ENCODE peak calls at places on chromosomes 2 and 18, in five cellular contexts. E, B, O, N and R are unnamed samples.

GRCh38 chr2:163044116-163044515 is 205.5 kb upstream of the KCNH7 start:
- DNase-seq in E (no peak), B (no peak), O (no peak), N (no peak), R (no peak)

GRCh38 chr2:23029111-23029510 is 355.9 kb upstream of the KLHL29 start:
- DNase-seq in E (no peak), B (no peak), O (no peak), N (peak; percentile 33), R (no peak)

GRCh38 chr2:222280795-222281194 is 18.0 kb downstream of the PAX3 start:
- DNase-seq in E (no peak), B (no peak), O (no peak), N (no peak), R (no peak)

GRCh38 chr18:22434973-22435608 is 17.4 kb upstream of the CTAGE1 start:
- DNase-seq in E (no peak), B (no peak), O (no peak), N (no peak), R (no peak)

GRCh38 chr2:25377822-25378421 is 36.2 kb upstream of the DNMT3A start:
- DNase-seq in E (no peak), B (no peak), O (no peak), N (peak; percentile 10), R (no peak)

GRCh38 chr2:118246726-118247125 is 158.5 kb downstream of the INSIG2 start:
- DNase-seq in E (peak; percentile 45), B (no peak), O (no peak), N (no peak), R (no peak)

GRCh38 chr2:220779918-220780317 is 792.2 kb downstream of the EPHA4 start:
- DNase-seq in E (no peak), B (no peak), O (no peak), N (no peak), R (no peak)

GRCh38 chr2:147273106-147273505 is 571.7 kb upstream of the ACVR2A start:
- DNase-seq in E (no peak), B (peak; percentile 64), O (no peak), N (no peak), R (no peak)

GRCh38 chr2:88131201-88131998 is 3.5 kb upstream of the FABP1 start:
- DNase-seq in E (no peak), B (no peak), O (no peak), N (no peak), R (no peak)

GRCh38 chr2:8376603-8377423 is 305.0 kb upstream of the ID2 start:
- DNase-seq in E (no peak), B (no peak), O (no peak), N (no peak), R (no peak)

GRCh38 chr18:26813043-26813442 is 52.5 kb downstream of the AQP4 start:
- DNase-seq in E (no peak), B (no peak), O (no peak), N (peak; percentile 67), R (no peak)

GRCh38 chr2:17879913-17880274 is 1.4 kb downstream of the KCNS3 start:
- DNase-seq in E (no peak), B (peak; percentile 71), O (no peak), N (no peak), R (no peak)

GRCh38 chr2:25041307-25041927 is 459 bp upstream of the EFR3B start:
- DNase-seq in E (peak; percentile 47), B (peak; percentile 71), O (peak; percentile 17), N (peak; percentile 89), R (peak; percentile 51)

GRCh38 chr2:57881998-57882884 is 164.4 kb upstream of the VRK2 start:
- DNase-seq in E (no peak), B (peak; percentile 81), O (no peak), N (no peak), R (no peak)

GRCh38 chr18:42141439-42141838 is 186.4 kb downstream of the PIK3C3 start:
- DNase-seq in E (no peak), B (no peak), O (no peak), N (peak; percentile 71), R (no peak)

GRCh38 chr2:100588071-100588786 is 25.4 kb downstream of the PDCL3 start:
- DNase-seq in E (no peak), B (peak; percentile 50), O (no peak), N (no peak), R (peak; percentile 52)

GRCh38 chr2:3446381-3446780 is 66.9 kb downstream of the TRAPPC12 start:
- DNase-seq in E (no peak), B (no peak), O (no peak), N (no peak), R (no peak)

GRCh38 chr2:145088733-145089132 is 568.8 kb upstream of the ZEB2 start:
- DNase-seq in E (no peak), B (no peak), O (no peak), N (peak; percentile 27), R (no peak)

GRCh38 chr18:59631583-59632181 is 65.5 kb downstream of the CCBE1 start:
- DNase-seq in E (no peak), B (no peak), O (no peak), N (peak; percentile 37), R (no peak)

GRCh38 chr2:237232166-237232565 is 146.5 kb downstream of the COPS8 start:
- DNase-seq in E (no peak), B (no peak), O (no peak), N (no peak), R (no peak)

GRCh38 chr2:101983928-101984327 is 7.8 kb upstream of the IL1R2 start:
- DNase-seq in E (no peak), B (no peak), O (no peak), N (no peak), R (no peak)

GRCh38 chr2:74764429-74765272 is 69.3 kb upstream of the HK2 start:
- DNase-seq in E (no peak), B (no peak), O (no peak), N (no peak), R (no peak)

GRCh38 chr2:27494284-27494943 is 586 bp downstream of the FNDC4 start:
- DNase-seq in E (peak; percentile 18), B (no peak), O (no peak), N (peak; percentile 33), R (peak; percentile 20)

GRCh38 chr18:76857476-76857875 is 35.1 kb downstream of the ZNF236 start:
- DNase-seq in E (no peak), B (no peak), O (no peak), N (no peak), R (no peak)

GRCh38 chr18:9117980-9118841 is 15.7 kb downstream of the NDUFV2 start:
- DNase-seq in E (no peak), B (no peak), O (no peak), N (no peak), R (peak; percentile 43)

GRCh38 chr2:231761735-231762134 is 19.3 kb downstream of the PDE6D start:
- DNase-seq in E (no peak), B (no peak), O (no peak), N (no peak), R (no peak)

GRCh38 chr2:183740241-183740640 is 616.0 kb downstream of the NUP35 start:
- DNase-seq in E (no peak), B (no peak), O (no peak), N (no peak), R (no peak)

GRCh38 chr2:152890746-152891145 is 172.3 kb downstream of the ARL6IP6 start:
- DNase-seq in E (no peak), B (no peak), O (no peak), N (no peak), R (no peak)

GRCh38 chr2:15979051-15979758 is 38.9 kb downstream of the MYCN start:
- DNase-seq in E (no peak), B (no peak), O (no peak), N (no peak), R (no peak)

GRCh38 chr2:110903548-110903947 is 171.2 kb downstream of the ACOXL start:
- DNase-seq in E (no peak), B (no peak), O (no peak), N (no peak), R (no peak)

GRCh38 chr18:45566025-45566740 is 49.1 kb upstream of the SLC14A2 start:
- DNase-seq in E (peak; percentile 42), B (no peak), O (no peak), N (no peak), R (no peak)

GRCh38 chr2:127537644-127538043 is 2.2 kb downstream of the MYO7B start:
- DNase-seq in E (no peak), B (peak; percentile 16), O (no peak), N (no peak), R (no peak)

GRCh38 chr2:127535422-127535901 is at the start of gene MYO7B:
- DNase-seq in E (no peak), B (peak; percentile 32), O (no peak), N (no peak), R (no peak)

GRCh38 chr2:127537142-127537541 is 1.7 kb downstream of the MYO7B start:
- DNase-seq in E (no peak), B (peak; percentile 6), O (no peak), N (no peak), R (no peak)

GRCh38 chr2:127536707-127537106 is 1.2 kb downstream of the MYO7B start:
- DNase-seq in E (no peak), B (peak; percentile 15), O (no peak), N (no peak), R (no peak)

GRCh38 chr2:127535941-127536340 is 458 bp downstream of the MYO7B start:
- DNase-seq in E (no peak), B (no peak), O (no peak), N (no peak), R (no peak)
- H3K9me3 ChIP-seq in E (no peaks in the 10 kb centered on the region), B (no peaks in the 10 kb centered on the region), O (no peaks in the 10 kb centered on the region), N (peaks cover 3% of the 10 kb centered on the region), R (no peaks in the 10 kb centered on the region)

GRCh38 chr2:1731963-1732768 is 12.1 kb downstream of the PXDN start:
- DNase-seq in E (peak; percentile 26), B (peak; percentile 15), O (no peak), N (no peak), R (no peak)
- H3K4me3 ChIP-seq in E (no peak overlapping the region), B (no peak overlapping the region), O (no peak overlapping the region), N (no peak overlapping the region), R (no peak overlapping the region)

GRCh38 chr2:47566207-47566858 is 163.4 kb downstream of the MSH2 start:
- DNase-seq in E (no peak), B (no peak), O (no peak), N (peak; percentile 30), R (no peak)

GRCh38 chr2:47569658-47570398 is 166.9 kb downstream of the MSH2 start:
- DNase-seq in E (no peak), B (no peak), O (no peak), N (peak; percentile 53), R (no peak)

GRCh38 chr2:47568164-47568861 is 165.4 kb downstream of the MSH2 start:
- DNase-seq in E (no peak), B (no peak), O (no peak), N (peak; percentile 92), R (no peak)

GRCh38 chr2:47572136-47572535 is 169.2 kb downstream of the MSH2 start:
- DNase-seq in E (no peak), B (no peak), O (no peak), N (no peak), R (no peak)
- H3K27me3 ChIP-seq in E (peaks cover 72% of the 10 kb centered on the region), B (peaks cover 4% of the 10 kb centered on the region), O (peaks cover 28% of the 10 kb centered on the region), N (no peaks in the 10 kb centered on the region), R (peaks cover 14% of the 10 kb centered on the region)

GRCh38 chr2:55601849-55602248 is 15.6 kb downstream of the PPP4R3B start:
- DNase-seq in E (no peak), B (no peak), O (no peak), N (no peak), R (no peak)

GRCh38 chr2:55598056-55598795 is 19.2 kb downstream of the PPP4R3B start:
- DNase-seq in E (no peak), B (no peak), O (no peak), N (no peak), R (no peak)

GRCh38 chr2:55609193-55609794 is 8.1 kb downstream of the PPP4R3B start:
- DNase-seq in E (no peak), B (no peak), O (no peak), N (no peak), R (no peak)

GRCh38 chr2:55607717-55608116 is 9.7 kb downstream of the PPP4R3B start:
- DNase-seq in E (no peak), B (no peak), O (no peak), N (no peak), R (no peak)

GRCh38 chr2:55604027-55604565 is 13.3 kb downstream of the PPP4R3B start:
- DNase-seq in E (no peak), B (no peak), O (no peak), N (no peak), R (no peak)
- H3K9me3 ChIP-seq in E (no peaks in the 10 kb centered on the region), B (no peaks in the 10 kb centered on the region), O (no peaks in the 10 kb centered on the region), N (no peaks in the 10 kb centered on the region), R (no peaks in the 10 kb centered on the region)